ENCODE peak calls at places on chromosomes 5 and 9, in eight cellular contexts. N is CD8-positive, alpha-beta T cell; I is fibroblast of lung; B is psoas muscle; C is heart left ventricle; M is HCT116; Z is BJ; K is prostate gland. R is an unnamed sample.

GRCh38 chr5:33969572-33970452 is 14.7 kb downstream of the SLC45A2 start:
- DNase-seq in N (no peak), I (peak), B (no peak), C (peak), M (peak), Z (no peak), K (no peak), R (peak)

GRCh38 chr5:21817668-21818419 is 1035.3 kb downstream of the CDH12 start:
- DNase-seq in N (no peak), I (peak), B (no peak), C (no peak), M (no peak), Z (no peak), K (no peak), R (peak)

GRCh38 chr9:87122947-87123685 is 175.8 kb upstream of the GAS1 start:
- DNase-seq in N (no peak), I (peak), B (no peak), C (no peak), M (no peak), Z (peak), K (no peak), R (peak)

GRCh38 chr5:35354751-35355150 is 124.5 kb upstream of the PRLR start:
- DNase-seq in N (no peak), I (no peak), B (no peak), C (no peak), M (no peak), Z (peak), K (no peak), R (peak)

GRCh38 chr9:86500667-86501435 is 146.6 kb upstream of the TUT7 start:
- DNase-seq in N (no peak), I (peak), B (no peak), C (no peak), M (no peak), Z (peak), K (no peak), R (peak)

GRCh38 chr5:12592228-12592627 is 688.0 kb upstream of the CTNND2 start:
- DNase-seq in N (no peak), I (no peak), B (no peak), C (no peak), M (no peak), Z (no peak), K (no peak), R (peak)

GRCh38 chr9:19999491-20000057 is 210.7 kb upstream of the SLC24A2 start:
- DNase-seq in N (no peak), I (peak), B (no peak), C (no peak), M (peak), Z (peak), K (no peak), R (peak)

GRCh38 chr5:79255786-79256557 is 20.0 kb downstream of the JMY start:
- DNase-seq in N (no peak), I (peak), B (no peak), C (no peak), M (peak), Z (no peak), K (no peak), R (peak)

GRCh38 chr5:169173372-169173771 is 127.6 kb downstream of the SLIT3 start:
- DNase-seq in N (no peak), I (no peak), B (no peak), C (no peak), M (no peak), Z (no peak), K (no peak), R (no peak)

GRCh38 chr5:79560774-79561524 is 47.0 kb upstream of the HOMER1 start:
- DNase-seq in N (no peak), I (peak), B (no peak), C (no peak), M (no peak), Z (no peak), K (no peak), R (no peak)

GRCh38 chr5:15737882-15738677 is 238.1 kb downstream of the FBXL7 start:
- DNase-seq in N (no peak), I (peak), B (no peak), C (no peak), M (no peak), Z (no peak), K (no peak), R (no peak)

GRCh38 chr9:88950341-88951141 is 40.7 kb upstream of the S1PR3 start:
- DNase-seq in N (no peak), I (peak), B (no peak), C (no peak), M (no peak), Z (peak), K (no peak), R (peak)

GRCh38 chr5:157063776-157064430 is 5.0 kb upstream of the HAVCR1 start:
- DNase-seq in N (no peak), I (no peak), B (no peak), C (no peak), M (no peak), Z (no peak), K (no peak), R (no peak)

GRCh38 chr9:7325980-7326379 is 473.6 kb downstream of the DMAC1 start:
- DNase-seq in N (no peak), I (no peak), B (no peak), C (no peak), M (no peak), Z (no peak), K (no peak), R (no peak)

GRCh38 chr5:149628221-149628620 is 46.9 kb downstream of the ARHGEF37 start:
- DNase-seq in N (no peak), I (no peak), B (no peak), C (no peak), M (no peak), Z (no peak), K (no peak), R (no peak)

GRCh38 chr9:119273984-119274665 is 95.1 kb downstream of the BRINP1 start:
- DNase-seq in N (no peak), I (no peak), B (no peak), C (no peak), M (no peak), Z (no peak), K (peak), R (no peak)

GRCh38 chr9:36993933-36994764 is 39.9 kb downstream of the PAX5 start:
- DNase-seq in N (no peak), I (no peak), B (no peak), C (no peak), M (no peak), Z (no peak), K (no peak), R (no peak)

GRCh38 chr5:158910782-158911692 is 188.7 kb downstream of the EBF1 start:
- DNase-seq in N (no peak), I (peak), B (no peak), C (no peak), M (no peak), Z (no peak), K (no peak), R (peak)

GRCh38 chr9:123102380-123103113 is 69.1 kb downstream of the GPR21 start:
- DNase-seq in N (no peak), I (no peak), B (no peak), C (no peak), M (no peak), Z (no peak), K (peak), R (no peak)
- TF ChIP-seq CTCF in N (no peak), I (peak), B (no peak), C (peak), M (peak), Z (peak), K (peak), R (peak)

GRCh38 chr9:112379177-112380101 is 469 bp upstream of the HSDL2 start:
- DNase-seq in N (peak), I (peak), B (peak), C (peak), M (peak), Z (peak), K (peak), R (peak)
- TF ChIP-seq CTCF in N (no peak), I (no peak), B (no peak), C (no peak), M (no peak), Z (peak), K (peak), R (no peak)

GRCh38 chr9:4155224-4156026 is 144.4 kb downstream of the GLIS3 start:
- DNase-seq in N (no peak), I (no peak), B (no peak), C (no peak), M (no peak), Z (no peak), K (no peak), R (no peak)

GRCh38 chr9:4152201-4152600 is 147.7 kb downstream of the GLIS3 start:
- DNase-seq in N (no peak), I (no peak), B (no peak), C (no peak), M (no peak), Z (no peak), K (no peak), R (no peak)

GRCh38 chr9:4147476-4148214 is 152.2 kb downstream of the GLIS3 start:
- DNase-seq in N (no peak), I (no peak), B (no peak), C (no peak), M (no peak), Z (no peak), K (no peak), R (no peak)

GRCh38 chr9:4148215-4148561 is 151.7 kb downstream of the GLIS3 start:
- DNase-seq in N (no peak), I (no peak), B (no peak), C (no peak), M (no peak), Z (no peak), K (no peak), R (no peak)

GRCh38 chr9:4152876-4153275 is 147.0 kb downstream of the GLIS3 start:
- DNase-seq in N (no peak), I (no peak), B (no peak), C (no peak), M (no peak), Z (no peak), K (no peak), R (no peak)
- TF ChIP-seq CTCF in N (no peak), I (no peak), B (no peak), C (no peak), M (peak), Z (no peak), K (no peak), R (no peak)

GRCh38 chr5:113092683-113093082 is 116.1 kb downstream of the DCP2 start:
- DNase-seq in N (no peak), I (no peak), B (no peak), C (no peak), M (no peak), Z (no peak), K (no peak), R (peak)

GRCh38 chr5:113091622-113092021 is 115.0 kb downstream of the DCP2 start:
- DNase-seq in N (no peak), I (no peak), B (no peak), C (no peak), M (no peak), Z (no peak), K (no peak), R (no peak)

GRCh38 chr5:113087994-113088519 is 111.5 kb downstream of the DCP2 start:
- DNase-seq in N (no peak), I (peak), B (no peak), C (no peak), M (no peak), Z (no peak), K (no peak), R (no peak)

GRCh38 chr5:113089653-113090335 is 113.2 kb downstream of the DCP2 start:
- DNase-seq in N (no peak), I (peak), B (no peak), C (no peak), M (no peak), Z (no peak), K (peak), R (no peak)

DNA sequence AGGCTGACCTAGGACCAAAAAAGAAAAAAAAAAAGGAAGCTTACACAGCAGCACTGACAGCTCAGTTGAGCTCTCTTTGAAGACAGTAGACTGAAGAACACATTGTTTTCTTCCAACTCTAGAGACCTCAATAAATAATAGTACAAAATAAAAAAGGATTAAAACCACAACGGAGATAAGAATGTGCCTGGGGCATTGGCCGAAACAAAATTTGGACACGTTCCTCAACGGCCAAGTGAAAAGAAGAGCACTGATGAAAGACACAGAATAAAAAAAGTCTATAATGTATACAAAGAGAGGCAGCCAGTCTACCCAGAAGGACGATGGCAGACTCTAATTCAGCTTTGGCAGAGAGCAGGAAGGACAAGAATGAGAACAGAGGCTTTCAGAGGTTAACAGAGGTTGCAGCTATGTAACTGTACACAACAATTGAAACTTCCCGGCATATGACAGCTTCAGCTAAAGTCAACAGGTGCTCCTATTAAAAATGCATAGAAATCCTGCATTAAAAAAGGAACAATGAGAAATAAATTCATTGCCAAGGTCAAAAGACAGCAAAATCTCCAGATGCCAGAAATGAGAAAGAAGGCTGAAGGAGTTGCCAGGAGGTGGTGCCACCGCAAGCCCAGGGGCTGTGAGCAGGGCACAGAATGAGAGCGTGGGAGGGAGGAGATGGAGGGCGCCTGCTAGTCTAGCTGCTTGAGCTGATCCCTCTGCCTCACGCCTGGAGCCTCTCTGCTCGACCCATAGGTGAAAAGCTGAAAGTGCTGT is 113.9 kb downstream of the DCP2 start:
- DNase-seq in N (no peak), I (no peak), B (no peak), C (no peak), M (no peak), Z (no peak), K (peak), R (no peak)
- TF ChIP-seq CTCF in N (no peak), I (no peak), B (no peak), C (peak), M (no peak), Z (no peak), K (peak), R (no peak)

DNA sequence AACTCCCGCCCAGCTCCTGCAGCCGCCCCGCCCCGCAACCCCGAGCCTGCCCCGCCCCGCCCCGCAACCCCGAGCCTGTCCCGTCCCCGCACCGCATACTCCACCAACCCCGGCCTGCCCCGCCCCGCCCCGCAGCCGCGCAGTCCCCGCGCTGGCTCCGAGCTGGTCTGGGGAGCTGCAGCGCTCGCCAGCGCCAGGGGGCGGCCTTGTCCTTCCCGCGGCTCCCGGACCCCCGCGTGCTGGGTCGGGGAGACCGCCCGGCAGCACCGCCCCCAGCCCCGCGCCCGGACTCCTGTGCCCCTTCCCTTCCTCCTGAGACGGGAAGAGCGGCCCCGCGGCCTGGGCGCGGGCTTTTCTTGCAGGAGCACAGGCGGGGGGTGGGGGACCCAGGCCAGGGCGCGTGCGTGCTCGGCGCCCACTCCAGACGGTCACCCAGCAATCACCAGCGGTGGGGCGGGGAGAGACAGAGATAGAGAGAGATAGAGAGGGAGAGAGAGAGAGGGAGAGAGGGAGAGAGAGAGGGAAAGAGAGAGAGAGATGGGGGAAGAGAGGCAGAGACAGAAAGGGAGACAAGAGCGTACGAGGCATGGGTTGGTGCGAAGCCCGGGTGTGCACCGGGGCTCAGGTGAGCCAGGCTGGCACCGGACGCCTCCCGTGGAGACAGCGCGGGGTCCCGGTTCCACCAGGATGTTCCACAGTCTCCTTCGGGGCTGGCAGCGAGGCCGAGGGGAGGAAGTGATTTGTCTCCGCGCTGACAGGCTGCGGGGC is 14.7 kb upstream of the TMEM250 start:
- DNase-seq in N (no peak), I (peak), B (peak), C (no peak), M (no peak), Z (no peak), K (no peak), R (peak)
- TF ChIP-seq CTCF in N (peak), I (peak), B (no peak), C (peak), M (peak), Z (peak), K (peak), R (peak)

GRCh38 chr5:122493091-122493775 is 181.2 kb downstream of the SNCAIP start:
- DNase-seq in N (no peak), I (no peak), B (no peak), C (peak), M (no peak), Z (no peak), K (peak), R (no peak)

GRCh38 chr5:122490718-122491117 is 178.7 kb downstream of the SNCAIP start:
- DNase-seq in N (no peak), I (no peak), B (no peak), C (no peak), M (no peak), Z (no peak), K (no peak), R (no peak)

GRCh38 chr5:122498163-122498562 is 186.1 kb downstream of the SNCAIP start:
- DNase-seq in N (no peak), I (peak), B (no peak), C (no peak), M (no peak), Z (no peak), K (no peak), R (peak)

GRCh38 chr5:122493776-122494518 is 181.9 kb downstream of the SNCAIP start:
- DNase-seq in N (no peak), I (no peak), B (no peak), C (no peak), M (no peak), Z (no peak), K (no peak), R (no peak)

DNA sequence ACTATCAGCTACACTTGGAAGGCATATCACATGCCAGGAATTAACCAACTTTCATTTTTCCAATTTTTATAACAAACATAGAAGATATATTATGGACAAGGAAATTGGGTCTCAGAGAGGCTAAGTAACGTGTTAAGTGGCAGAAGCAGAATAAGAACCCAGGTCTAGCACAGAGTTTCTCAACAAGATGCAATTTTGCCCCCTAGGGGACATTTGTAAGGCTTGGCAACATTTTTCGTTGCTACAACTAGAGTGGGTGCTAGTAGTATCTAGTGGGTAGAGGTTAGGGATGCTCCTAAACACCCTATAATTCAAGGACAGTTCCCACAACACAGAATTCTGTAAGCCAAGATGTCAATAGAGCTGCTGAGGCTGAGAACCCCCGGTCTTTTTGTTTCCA is 180.6 kb downstream of the SNCAIP start:
- DNase-seq in N (no peak), I (peak), B (no peak), C (no peak), M (peak), Z (no peak), K (no peak), R (peak)
- TF ChIP-seq CTCF in N (no peak), I (peak), B (no peak), C (no peak), M (peak), Z (peak), K (no peak), R (peak)

DNA sequence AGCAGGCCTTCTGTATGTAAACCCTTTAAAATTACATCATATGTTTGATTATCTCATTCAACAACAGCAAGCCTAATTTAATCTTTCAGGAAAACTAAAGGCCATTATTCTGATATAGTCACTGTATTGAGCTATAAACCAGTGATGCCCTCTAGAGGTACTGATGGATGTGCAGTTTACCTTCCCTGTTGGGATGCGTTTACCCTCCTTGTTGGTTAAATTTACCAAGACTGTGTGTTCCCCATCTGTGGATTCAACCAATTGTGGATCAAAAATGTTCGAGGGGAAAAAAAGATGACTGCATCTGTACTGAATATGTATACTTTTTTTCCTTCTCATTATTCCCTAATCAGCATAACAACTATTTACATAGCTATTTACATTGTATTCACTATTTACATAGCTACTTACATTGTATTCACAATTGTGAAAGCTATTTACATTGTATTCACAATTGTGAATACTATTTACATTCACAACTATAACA is 3.7 kb upstream of the BAAT start:
- DNase-seq in N (no peak), I (no peak), B (no peak), C (no peak), M (no peak), Z (no peak), K (no peak), R (no peak)
- TF ChIP-seq CTCF in N (no peak), I (peak), B (no peak), C (no peak), M (peak), Z (peak), K (no peak), R (peak)

DNA sequence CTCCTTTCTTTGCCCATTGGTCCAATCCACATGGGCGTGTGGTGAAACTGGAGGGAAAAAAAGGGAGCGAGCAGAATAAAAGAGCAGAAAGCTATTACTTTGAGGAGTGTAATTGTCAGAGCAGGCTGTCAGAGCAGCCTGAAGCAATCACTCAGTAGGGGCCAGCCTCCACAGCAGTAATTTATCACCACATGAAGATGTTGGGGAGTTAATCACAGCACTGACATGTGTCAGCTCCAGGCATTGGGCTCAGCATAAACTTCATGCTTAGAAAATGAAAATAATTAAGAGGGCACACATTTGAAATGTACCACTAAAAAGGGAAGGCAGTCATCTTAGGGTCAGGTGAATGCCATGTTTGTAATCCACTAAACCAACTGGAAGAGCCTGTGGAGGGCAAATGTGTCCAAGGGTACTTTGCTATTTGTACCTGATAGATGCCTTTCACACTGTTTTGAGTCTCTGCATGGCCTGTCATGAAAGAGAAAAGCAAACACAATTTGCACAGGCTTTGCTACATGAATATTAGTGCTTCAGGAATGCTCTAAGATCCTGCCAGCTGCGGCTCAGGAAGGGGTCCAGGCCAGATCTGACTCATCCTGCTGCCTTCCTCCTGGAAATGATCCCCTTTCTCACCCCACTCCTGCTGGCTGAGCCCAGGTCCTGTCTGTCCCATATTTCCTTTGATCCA is 2.9 kb upstream of the PTGER4 start:
- DNase-seq in N (no peak), I (peak), B (peak), C (peak), M (no peak), Z (no peak), K (no peak), R (peak)
- TF ChIP-seq CTCF in N (no peak), I (peak), B (no peak), C (no peak), M (no peak), Z (no peak), K (no peak), R (no peak)